ENCODE peak calls at places on chromosomes 7 and 10, in ten cellular contexts. O is brain microvascular endothelial cell, K is adrenal gland, F is endodermal cell, J is kidney epithelial cell, E is Peyer's patch, W is choroid plexus epithelial cell, R is IMR-90, Z is coronary artery, Q is HL-60. U is an unnamed sample.

GRCh38 chr10:128032466-128032865 is 93.8 kb downstream of the MKI67 start:
- DNase-seq in K (no peak), W (no peak), O (no peak), J (no peak), Z (no peak), E (no peak), Q (no peak), F (no peak), R (no peak), U (no peak)

GRCh38 chr7:149714910-149715471 is 58.4 kb downstream of the ZNF467 start:
- DNase-seq in O (no peak), Z (peak; percentile 74), J (no peak), F (no peak), E (peak; percentile 31), W (no peak), R (peak; percentile 9), Q (no peak), K (peak; percentile 30), U (no peak)

GRCh38 chr10:121598261-121599249 is at the start of gene FGFR2:
- DNase-seq in R (no peak), K (peak; percentile 88), E (peak; percentile 20), Q (peak; percentile 13), W (peak; percentile 54), Z (peak; percentile 86), F (peak; percentile 95), O (peak; percentile 22), J (no peak), U (no peak)

GRCh38 chr7:98418636-98419315 is 17.9 kb upstream of the BAIAP2L1 start:
- DNase-seq in O (peak; percentile 99), K (peak; percentile 89), E (no peak), R (peak; percentile 98), F (peak; percentile 57), Q (no peak), J (peak; percentile 92), W (peak; percentile 92), Z (no peak), U (no peak)

GRCh38 chr10:126892150-126892872 is 12.9 kb upstream of the DOCK1 start:
- DNase-seq in R (no peak), Z (no peak), K (peak; percentile 6), E (no peak), J (no peak), W (peak; percentile 29), F (no peak), Q (no peak), O (no peak), U (no peak)

GRCh38 chr7:136275794-136276193 is 298.6 kb upstream of the MTPN start:
- DNase-seq in E (no peak), F (no peak), J (no peak), R (no peak), Q (no peak), O (no peak), K (no peak), Z (no peak), W (no peak), U (no peak)

GRCh38 chr10:131031346-131031745 is 280.2 kb downstream of the TCERG1L start:
- DNase-seq in W (no peak), R (no peak), J (no peak), F (no peak), Z (no peak), O (no peak), K (no peak), E (no peak), Q (no peak), U (no peak)

GRCh38 chr10:12237265-12238220 is 41.6 kb downstream of the CDC123 start:
- DNase-seq in E (no peak), R (no peak), O (no peak), Z (no peak), F (no peak), Q (no peak), K (no peak), J (peak; percentile 38), W (no peak), U (no peak)

GRCh38 chr7:17184805-17185689 is 113.4 kb upstream of the AHR start:
- DNase-seq in E (no peak), O (no peak), W (peak; percentile 48), Z (no peak), K (no peak), F (no peak), R (peak; percentile 27), J (no peak), Q (no peak), U (no peak)

GRCh38 chr10:6721964-6722615 is 142.0 kb upstream of the PRKCQ start:
- DNase-seq in K (no peak), Z (no peak), J (peak; percentile 81), F (no peak), R (peak; percentile 99), E (no peak), Q (no peak), O (peak; percentile 81), W (peak; percentile 79), U (no peak)

GRCh38 chr10:1603181-1603580 is 134.1 kb downstream of the ADARB2 start:
- DNase-seq in K (no peak), J (no peak), W (no peak), O (no peak), Z (no peak), R (no peak), Q (no peak), F (no peak), E (no peak), U (no peak)

GRCh38 chr7:12162420-12163113 is 48.5 kb upstream of the TMEM106B start:
- DNase-seq in Q (no peak), J (no peak), O (peak; percentile 58), R (peak; percentile 78), W (peak; percentile 52), F (no peak), Z (no peak), K (peak; percentile 5), E (no peak), U (no peak)

GRCh38 chr7:73909051-73909941 is 48.3 kb downstream of the TMEM270 start:
- DNase-seq in J (no peak), E (no peak), W (no peak), O (no peak), Q (peak; percentile 87), F (no peak), Z (no peak), R (no peak), K (peak; percentile 34), U (no peak)

DNA sequence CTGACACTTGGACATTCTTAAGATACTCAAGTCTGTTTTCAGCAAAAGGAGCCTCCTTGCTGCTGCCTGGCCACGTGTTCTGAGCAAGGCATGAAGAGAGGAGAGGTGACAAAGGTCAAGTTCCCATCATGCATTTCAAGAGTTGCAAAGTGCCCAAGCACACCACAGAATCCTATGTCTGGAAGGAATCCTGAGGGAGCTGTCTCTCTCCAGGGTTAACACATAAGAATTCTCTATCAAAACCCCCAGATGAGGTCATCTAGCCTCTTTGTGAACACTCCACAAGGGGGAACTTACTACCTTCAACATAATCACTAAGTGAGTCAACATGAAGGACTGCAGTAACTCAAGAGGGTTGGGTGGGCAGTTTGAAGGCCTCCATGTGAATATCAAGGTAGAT is 155.5 kb downstream of the RNF216 start:
- DNase-seq in R (peak; percentile 94), E (no peak), Z (no peak), K (no peak), O (peak; percentile 84), Q (no peak), F (no peak), J (peak; percentile 81), W (peak; percentile 95), U (no peak)
- TF ChIP-seq CTCF in R (peak; percentile 48), E (no peak), Z (no peak), K (no peak), O (peak; percentile 41), Q (no peak), F (no peak), J (no peak), W (peak; percentile 35), U (no peak)

GRCh38 chr7:111852081-111852480 is 289.8 kb upstream of the IMMP2L start:
- DNase-seq in O (no peak), K (no peak), F (peak; percentile 51), R (no peak), Q (no peak), W (no peak), E (no peak), J (no peak), Z (no peak), U (peak; percentile 17)

GRCh38 chr7:111855842-111856227 is 293.5 kb upstream of the IMMP2L start:
- DNase-seq in Z (no peak), J (no peak), Q (no peak), E (no peak), K (no peak), W (peak; percentile 77), F (peak; percentile 65), O (peak; percentile 59), R (peak; percentile 59), U (peak; percentile 50)

GRCh38 chr7:111855161-111855841 is 293.0 kb upstream of the IMMP2L start:
- DNase-seq in K (peak; percentile 16), W (peak; percentile 92), E (no peak), Q (peak; percentile 63), J (peak; percentile 12), Z (no peak), F (peak; percentile 80), O (peak; percentile 65), R (peak; percentile 79), U (peak; percentile 89)

GRCh38 chr7:111858331-111858730 is 296.0 kb upstream of the IMMP2L start:
- DNase-seq in W (no peak), Q (no peak), E (no peak), F (no peak), O (no peak), R (no peak), Z (no peak), J (no peak), K (no peak), U (peak; percentile 66)

GRCh38 chr7:111853231-111853990 is 291.1 kb upstream of the IMMP2L start:
- DNase-seq in W (peak; percentile 26), J (no peak), K (no peak), E (no peak), Z (no peak), Q (no peak), R (no peak), O (no peak), F (no peak), U (peak; percentile 81)
- TF ChIP-seq CTCF in W (peak; percentile 45), J (no peak), K (no peak), E (no peak), Z (no peak), Q (no peak), R (peak; percentile 13), O (peak; percentile 48), F (peak; percentile 55), U (no peak)

DNA sequence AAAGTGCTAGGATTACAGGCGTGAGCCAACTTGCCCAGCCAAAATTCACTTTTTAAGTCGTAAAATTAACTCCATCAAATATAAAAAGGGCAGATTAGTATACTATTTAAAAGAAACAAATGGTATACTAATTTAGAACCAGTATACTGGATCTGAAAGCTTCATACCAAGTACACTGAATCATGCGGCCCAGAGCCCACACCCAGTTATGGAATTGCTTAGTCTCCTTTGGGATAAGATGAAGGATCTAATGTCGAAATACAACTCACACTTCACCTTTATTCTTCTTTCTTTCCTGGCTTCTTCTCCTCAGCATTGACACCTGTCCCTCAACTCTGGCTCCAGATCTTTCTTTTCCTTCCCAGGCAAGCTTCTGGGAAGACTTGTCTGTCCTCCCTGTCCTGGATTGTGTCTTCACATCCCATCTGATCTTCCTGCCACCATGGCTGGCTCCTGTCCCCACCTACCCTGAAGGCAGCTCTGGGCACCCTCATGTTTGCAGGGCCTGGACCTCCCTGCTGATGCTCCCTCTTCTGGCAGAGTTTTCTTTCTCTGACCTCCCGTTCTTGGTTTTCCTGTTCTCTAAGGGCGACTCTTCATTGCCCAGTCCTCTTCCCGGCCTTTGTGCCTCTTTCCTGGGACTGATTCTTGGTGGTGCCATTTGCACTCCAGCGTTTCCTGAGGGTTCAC is 57.8 kb upstream of the CTBP2 start:
- DNase-seq in O (no peak), Q (peak; percentile 19), J (no peak), W (peak; percentile 22), F (peak; percentile 74), R (peak; percentile 31), K (no peak), E (no peak), Z (no peak), U (no peak)
- TF ChIP-seq CTCF in O (peak; percentile 30), Q (no peak), J (peak; percentile 7), W (peak; percentile 42), F (peak; percentile 66), R (no peak), K (no peak), E (peak; percentile 12), Z (no peak), U (no peak)

GRCh38 chr7:135232720-135233119 is 918 bp upstream of the STRA8 start:
- DNase-seq in K (no peak), Z (no peak), F (peak; percentile 76), W (no peak), J (no peak), O (no peak), E (no peak), Q (no peak), R (no peak), U (no peak)
- TF ChIP-seq CTCF in K (no peak), Z (no peak), F (peak; percentile 64), W (peak; percentile 33), J (peak; percentile 17), O (peak; percentile 53), E (no peak), Q (no peak), R (no peak), U (no peak)

U was measured in esophagus muscularis mucosa.